ENCODE peak calls at places on chromosomes 12 and 14, in eight cellular contexts. T is substantia nigra, H is psoas muscle, F is T-cell, U is NCI-H446, R is HCEC 1CT, L is heart right ventricle, N is fibroblast of the conjunctiva. B is an unnamed sample.

GRCh38 chr14:35342160-35343010 is 50.2 kb downstream of the PSMA6 start:
- DNase-seq in T (no peak), H (peak), F (no peak), U (peak), R (no peak), L (peak), N (peak), B (peak)

GRCh38 chr14:22651586-22651985 is 7.4 kb upstream of the OR6J1 start:
- DNase-seq in T (no peak), H (no peak), F (no peak), U (no peak), R (no peak), L (no peak), N (no peak), B (no peak)

GRCh38 chr14:105300542-105301102 is at the start of gene BRF1:
- DNase-seq in T (peak), H (peak), F (peak), U (peak), R (peak), L (peak), N (peak), B (peak)

GRCh38 chr12:120106151-120106550 is 10.4 kb downstream of the RAB35 start:
- DNase-seq in T (no peak), H (no peak), F (no peak), U (no peak), R (no peak), L (no peak), N (no peak), B (no peak)

GRCh38 chr12:42482086-42482819 is 107.3 kb downstream of the PRICKLE1 start:
- DNase-seq in T (no peak), H (peak), F (no peak), U (no peak), R (no peak), L (peak), N (no peak), B (peak)

GRCh38 chr12:108104657-108105056 is 24.4 kb upstream of the WSCD2 start:
- DNase-seq in T (no peak), H (no peak), F (no peak), U (no peak), R (no peak), L (no peak), N (no peak), B (no peak)

GRCh38 chr14:102947321-102948103 is 25.0 kb downstream of the AMN start:
- DNase-seq in T (no peak), H (no peak), F (no peak), U (no peak), R (no peak), L (no peak), N (no peak), B (no peak)

GRCh38 chr12:32536000-32536345 is 136.6 kb downstream of the FGD4 start:
- DNase-seq in T (no peak), H (no peak), F (no peak), U (no peak), R (peak), L (no peak), N (no peak), B (no peak)

GRCh38 chr12:109621271-109621671 is 47.7 kb downstream of the MVK start:
- DNase-seq in T (no peak), H (no peak), F (no peak), U (no peak), R (no peak), L (no peak), N (peak), B (no peak)